ENCODE peak calls at places on chromosomes 2 and 18, in eight cellular contexts. G, C, S, E, J, K, P and N are unnamed samples.
A peak's percentile ranks its signal among the peaks of the same experiment; 100 is the strongest.

GRCh38 chr18:23738151-23738550 is 48.9 kb downstream of the LAMA3 start:
- DNase-seq in G (no peak), C (no peak), S (no peak), E (no peak), J (no peak), K (no peak), P (no peak), N (no peak)

GRCh38 chr2:222357930-222358329 is 59.1 kb upstream of the PAX3 start:
- DNase-seq in G (no peak), C (no peak), S (no peak), E (no peak), J (no peak), K (no peak), P (no peak), N (no peak)

GRCh38 chr2:231991664-231992063 is 30.2 kb downstream of the DIS3L2 start:
- DNase-seq in G (peak; percentile 42), C (no peak), S (no peak), E (no peak), J (no peak), K (no peak), P (no peak), N (no peak)

GRCh38 chr2:134137182-134137595 is 116.7 kb upstream of the MGAT5 start:
- DNase-seq in G (peak; percentile 76), C (no peak), S (no peak), E (no peak), J (peak; percentile 65), K (peak; percentile 59), P (no peak), N (peak; percentile 62)

GRCh38 chr18:23450022-23450421 is 3.1 kb upstream of the RIOK3 start:
- DNase-seq in G (no peak), C (no peak), S (no peak), E (no peak), J (no peak), K (no peak), P (no peak), N (peak; percentile 1)

GRCh38 chr18:11154369-11154982 is 5.1 kb upstream of the PIEZO2 start:
- DNase-seq in G (peak; percentile 79), C (no peak), S (no peak), E (no peak), J (no peak), K (no peak), P (no peak), N (no peak)

GRCh38 chr2:20599001-20599600 is 51.8 kb downstream of the HS1BP3 start:
- DNase-seq in G (no peak), C (peak; percentile 44), S (no peak), E (peak; percentile 53), J (peak; percentile 90), K (peak; percentile 95), P (no peak), N (no peak)

GRCh38 chr2:54059504-54059903 is 55.9 kb upstream of the ACYP2 start:
- DNase-seq in G (no peak), C (no peak), S (no peak), E (no peak), J (no peak), K (no peak), P (no peak), N (no peak)

GRCh38 chr2:230412369-230412706 is 3.7 kb upstream of the SP100 start:
- DNase-seq in G (no peak), C (no peak), S (no peak), E (no peak), J (no peak), K (no peak), P (no peak), N (no peak)

GRCh38 chr18:596288-596881 is 403 bp upstream of the CLUL1 start:
- DNase-seq in G (no peak), C (no peak), S (no peak), E (peak; percentile 90), J (no peak), K (no peak), P (peak; percentile 72), N (peak; percentile 22)

GRCh38 chr2:155815851-155816250 is 516.7 kb downstream of the NR4A2 start:
- DNase-seq in G (peak; percentile 1), C (no peak), S (no peak), E (no peak), J (no peak), K (no peak), P (peak; percentile 22), N (peak; percentile 73)

GRCh38 chr2:138329167-138329566 is 172.4 kb upstream of the SPOPL start:
- DNase-seq in G (no peak), C (no peak), S (no peak), E (no peak), J (no peak), K (no peak), P (no peak), N (no peak)

GRCh38 chr2:132609101-132609890 is 60.7 kb downstream of the LYPD1 start:
- DNase-seq in G (no peak), C (no peak), S (no peak), E (no peak), J (peak; percentile 37), K (no peak), P (no peak), N (no peak)

GRCh38 chr2:146807568-146808168 is 1037.2 kb upstream of the ACVR2A start:
- DNase-seq in G (no peak), C (no peak), S (no peak), E (no peak), J (no peak), K (no peak), P (no peak), N (peak; percentile 94)

GRCh38 chr18:13424377-13424776 is 205.8 kb downstream of the LDLRAD4 start:
- DNase-seq in G (no peak), C (no peak), S (no peak), E (no peak), J (no peak), K (no peak), P (no peak), N (no peak)

GRCh38 chr2:134217316-134217715 is 36.6 kb upstream of the MGAT5 start:
- DNase-seq in G (no peak), C (peak; percentile 66), S (no peak), E (no peak), J (peak; percentile 74), K (no peak), P (no peak), N (no peak)

GRCh38 chr18:42920621-42921020 is 194.9 kb downstream of the RIT2 start:
- DNase-seq in G (no peak), C (no peak), S (no peak), E (no peak), J (no peak), K (no peak), P (no peak), N (no peak)

GRCh38 chr2:159030674-159031380 is 62.4 kb downstream of the TANC1 start:
- DNase-seq in G (peak; percentile 90), C (peak; percentile 69), S (no peak), E (no peak), J (peak; percentile 40), K (peak; percentile 88), P (peak; percentile 41), N (peak; percentile 36)

GRCh38 chr2:202033317-202034248 is at the start of gene FZD7:
- DNase-seq in G (peak; percentile 94), C (peak; percentile 96), S (peak; percentile 65), E (peak; percentile 96), J (peak; percentile 91), K (peak; percentile 92), P (peak; percentile 94), N (peak; percentile 90)

GRCh38 chr2:233556756-233557736 is 9.5 kb downstream of the USP40 start:
- DNase-seq in G (peak; percentile 83), C (no peak), S (no peak), E (no peak), J (no peak), K (no peak), P (no peak), N (no peak)

GRCh38 chr2:173187911-173188788 is 112.5 kb downstream of the MAP3K20 start:
- DNase-seq in G (no peak), C (no peak), S (no peak), E (no peak), J (no peak), K (peak; percentile 57), P (no peak), N (no peak)

GRCh38 chr2:147829106-147829505 is 15.7 kb upstream of the ACVR2A start:
- DNase-seq in G (peak; percentile 77), C (no peak), S (no peak), E (no peak), J (no peak), K (no peak), P (no peak), N (no peak)

GRCh38 chr2:167957662-167958061 is 289.7 kb downstream of the STK39 start:
- DNase-seq in G (no peak), C (no peak), S (no peak), E (no peak), J (no peak), K (no peak), P (no peak), N (no peak)
- H3K27ac ChIP-seq in G (no peak overlapping the region), C (no peak overlapping the region), S (no peak overlapping the region), E (no peak overlapping the region), J (no peak overlapping the region), K (no peak overlapping the region), P (no peak overlapping the region), N (no peak overlapping the region)

GRCh38 chr2:44745922-44746321 is 195.6 kb upstream of the SIX3 start:
- DNase-seq in G (no peak), C (no peak), S (no peak), E (no peak), J (no peak), K (no peak), P (no peak), N (no peak)
- H3K4me3 ChIP-seq in G (no peak overlapping the region), C (no peak overlapping the region), S (no peak overlapping the region), E (no peak overlapping the region), J (no peak overlapping the region), K (no peak overlapping the region), P (no peak overlapping the region), N (no peak overlapping the region)

DNA sequence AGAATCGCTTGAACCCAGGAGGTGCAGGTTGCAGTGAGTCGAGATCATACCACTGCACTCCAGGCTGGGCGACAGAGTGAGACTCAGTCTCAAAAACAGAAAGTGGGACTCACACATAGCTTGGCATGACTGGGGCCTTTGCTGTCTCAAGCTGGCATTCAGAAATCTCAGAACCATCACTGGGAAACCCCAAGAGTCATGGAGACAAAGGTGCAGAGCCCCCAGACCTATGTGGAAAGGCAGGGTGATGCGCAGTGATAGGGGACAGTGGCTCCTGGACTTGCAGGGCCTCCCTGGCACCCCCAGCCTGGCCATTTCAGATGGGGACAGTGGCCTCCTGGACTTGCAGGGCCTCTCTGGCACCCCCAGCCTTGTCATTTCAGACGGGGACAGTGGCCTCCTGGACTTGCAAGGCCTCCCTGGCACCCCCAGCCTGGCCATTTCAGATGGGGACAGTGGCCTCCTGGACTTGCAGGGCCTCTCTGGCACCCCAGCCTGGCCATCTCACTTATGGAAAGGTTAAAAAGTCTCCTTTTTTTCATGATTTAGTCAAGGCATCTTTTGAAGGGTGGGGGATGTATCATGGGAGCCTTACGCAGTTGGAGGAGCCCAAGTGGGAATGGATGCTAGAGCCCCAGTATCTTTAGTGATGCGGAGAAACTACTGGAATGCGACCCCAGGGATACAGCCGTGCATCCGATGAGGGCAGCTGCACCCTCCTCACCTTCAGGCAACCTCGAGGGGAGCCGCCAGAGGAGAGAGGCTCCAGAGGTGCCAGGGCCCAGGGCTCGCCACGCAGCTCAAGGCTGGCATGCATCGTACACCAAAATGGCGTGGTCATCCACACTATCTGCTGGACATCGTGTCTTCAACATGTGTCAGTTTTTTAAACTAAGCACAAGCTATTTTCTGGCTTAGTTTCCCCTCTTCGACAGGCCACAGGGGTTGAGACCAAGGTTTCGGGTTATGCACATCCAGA is 30.5 kb downstream of the ZNF516 start:
- DNase-seq in G (no peak), C (no peak), S (no peak), E (no peak), J (no peak), K (no peak), P (no peak), N (no peak)
- H3K4me1 ChIP-seq in G (peaks cover 22% of the 10 kb centered on the region), C (no peaks in the 10 kb centered on the region), S (peaks cover 5% of the 10 kb centered on the region), E (no peaks in the 10 kb centered on the region), J (peaks cover 35% of the 10 kb centered on the region), K (peaks cover 33% of the 10 kb centered on the region), P (no peaks in the 10 kb centered on the region), N (no peaks in the 10 kb centered on the region)

GRCh38 chr2:60551241-60552095 is 2.0 kb downstream of the BCL11A start:
- DNase-seq in G (peak; percentile 22), C (peak; percentile 69), S (no peak), E (peak; percentile 81), J (peak; percentile 55), K (peak; percentile 74), P (peak; percentile 64), N (peak; percentile 66)
- H3K27ac ChIP-seq in G (no peak overlapping the region), C (peak overlapping the region; percentile 92), S (peak overlapping the region; percentile 89), E (peak overlapping the region; percentile 91), J (peak overlapping the region; percentile 87), K (no peak overlapping the region), P (peak overlapping the region; percentile 70), N (peak overlapping the region; percentile 78)